ENCODE peak calls at places on chromosomes 16 and 17, in ten cellular contexts. U is upper lobe of right lung, B is fibroblast of lung, Z is A549, L is stomach, W is AG04450, T is ascending aorta, D is ovary, X is colonic mucosa, G is IMR-90. R is an unnamed sample. For H3K9me3, the result is how much of the 10 kb centered on the place peaks cover.

GRCh38 chr17:41724476-41725030 is 9.9 kb downstream of the HAP1 start:
- DNase-seq in U (no peak), B (no peak), Z (no peak), L (no peak), W (no peak), T (no peak), D (no peak), X (no peak), G (no peak), R (no peak)

GRCh38 chr17:67606471-67606870 is 111.3 kb upstream of the NOL11 start:
- DNase-seq in U (no peak), B (peak), Z (no peak), L (peak), W (no peak), T (no peak), D (no peak), X (peak), G (peak), R (peak)

GRCh38 chr16:79188115-79188779 is 412.3 kb downstream of the MAF start:
- DNase-seq in U (no peak), B (peak), Z (no peak), L (no peak), W (no peak), T (no peak), D (no peak), X (no peak), G (no peak), R (no peak)

GRCh38 chr16:89369266-89369895 is 121.0 kb downstream of the ANKRD11 start:
- DNase-seq in U (peak), B (no peak), Z (no peak), L (no peak), W (no peak), T (no peak), D (no peak), X (no peak), G (no peak), R (no peak)

GRCh38 chr17:78179372-78179771 is 7.5 kb downstream of the TK1 start:
- DNase-seq in U (peak), B (peak), Z (no peak), L (peak), W (peak), T (peak), D (no peak), X (no peak), G (peak), R (no peak)

GRCh38 chr16:78365376-78365775 is 265.9 kb downstream of the WWOX start:
- DNase-seq in U (no peak), B (no peak), Z (no peak), L (no peak), W (no peak), T (no peak), D (no peak), X (no peak), G (no peak), R (no peak)

GRCh38 chr16:88003736-88004135 is 52.5 kb downstream of the BANP start:
- DNase-seq in U (no peak), B (no peak), Z (no peak), L (no peak), W (no peak), T (no peak), D (no peak), X (no peak), G (no peak), R (no peak)

GRCh38 chr17:63704259-63704576 is 4.3 kb upstream of the LIMD2 start:
- DNase-seq in U (no peak), B (no peak), Z (no peak), L (no peak), W (no peak), T (no peak), D (no peak), X (no peak), G (no peak), R (no peak)

GRCh38 chr17:67377727-67378443 is 804 bp downstream of the PITPNC1 start:
- DNase-seq in U (peak), B (peak), Z (peak), L (peak), W (no peak), T (peak), D (peak), X (peak), G (peak), R (peak)

GRCh38 chr16:89080251-89080853 is 13.3 kb upstream of the ACSF3 start:
- DNase-seq in U (no peak), B (no peak), Z (no peak), L (no peak), W (no peak), T (no peak), D (no peak), X (no peak), G (no peak), R (no peak)

GRCh38 chr17:48137658-48138057 is 30.1 kb downstream of the SNX11 start:
- DNase-seq in U (no peak), B (no peak), Z (no peak), L (no peak), W (no peak), T (no peak), D (no peak), X (no peak), G (no peak), R (no peak)

GRCh38 chr17:44004077-44004760 is at the start of gene NAGS:
- DNase-seq in U (peak), B (no peak), Z (no peak), L (no peak), W (no peak), T (no peak), D (no peak), X (peak), G (no peak), R (no peak)

GRCh38 chr17:50908860-50909764 is 43.0 kb upstream of the TOB1 start:
- DNase-seq in U (peak), B (no peak), Z (no peak), L (peak), W (no peak), T (no peak), D (no peak), X (no peak), G (no peak), R (peak)

GRCh38 chr17:36722121-36722902 is 120.9 kb downstream of the MRM1 start:
- DNase-seq in U (peak), B (peak), Z (no peak), L (peak), W (no peak), T (peak), D (peak), X (peak), G (peak), R (peak)

GRCh38 chr17:882827-883585 is 96.6 kb downstream of the NXN start:
- DNase-seq in U (no peak), B (peak), Z (no peak), L (peak), W (no peak), T (no peak), D (peak), X (peak), G (peak), R (peak)

GRCh38 chr17:69401251-69401650 is 13.2 kb upstream of the MAP2K6 start:
- DNase-seq in U (no peak), B (no peak), Z (no peak), L (no peak), W (no peak), T (no peak), D (no peak), X (no peak), G (no peak), R (no peak)

GRCh38 chr17:42520540-42520951 is 15.5 kb upstream of the NAGLU start:
- DNase-seq in U (no peak), B (no peak), Z (no peak), L (no peak), W (no peak), T (no peak), D (no peak), X (no peak), G (no peak), R (no peak)

GRCh38 chr17:74682028-74682427 is 30.7 kb downstream of the CD300LF start:
- DNase-seq in U (no peak), B (no peak), Z (no peak), L (no peak), W (no peak), T (no peak), D (no peak), X (no peak), G (no peak), R (no peak)

GRCh38 chr17:82450357-82451106 is at the start of gene CYBC1:
- DNase-seq in U (peak), B (peak), Z (peak), L (peak), W (peak), T (peak), D (peak), X (peak), G (peak), R (peak)

GRCh38 chr16:11256657-11257130 is 690 bp upstream of the SOCS1 start:
- DNase-seq in U (no peak), B (peak), Z (peak), L (peak), W (no peak), T (peak), D (no peak), X (peak), G (peak), R (peak)

GRCh38 chr16:23557779-23558330 is 328 bp downstream of the UBFD1 start:
- DNase-seq in U (no peak), B (peak), Z (no peak), L (no peak), W (no peak), T (no peak), D (no peak), X (peak), G (peak), R (no peak)

GRCh38 chr17:28086519-28086918 is 44.0 kb downstream of the NLK start:
- DNase-seq in U (no peak), B (peak), Z (no peak), L (no peak), W (no peak), T (no peak), D (no peak), X (no peak), G (peak), R (no peak)

GRCh38 chr17:5198472-5198871 is 6.8 kb upstream of the ZNF594 start:
- DNase-seq in U (no peak), B (no peak), Z (no peak), L (no peak), W (no peak), T (no peak), D (no peak), X (no peak), G (no peak), R (no peak)

GRCh38 chr16:51391798-51392511 is 240.9 kb upstream of the SALL1 start:
- DNase-seq in U (no peak), B (no peak), Z (no peak), L (no peak), W (no peak), T (no peak), D (no peak), X (no peak), G (no peak), R (no peak)

GRCh38 chr17:13288248-13288647 is 270.4 kb upstream of the ELAC2 start:
- DNase-seq in U (no peak), B (no peak), Z (no peak), L (no peak), W (no peak), T (no peak), D (no peak), X (no peak), G (no peak), R (no peak)

GRCh38 chr17:43068570-43069367 is 43.7 kb downstream of the RND2 start:
- DNase-seq in U (no peak), B (no peak), Z (no peak), L (no peak), W (no peak), T (no peak), D (no peak), X (no peak), G (no peak), R (no peak)

GRCh38 chr17:49836111-49837030 is 11.5 kb downstream of the TAC4 start:
- DNase-seq in U (no peak), B (peak), Z (peak), L (peak), W (no peak), T (peak), D (no peak), X (peak), G (peak), R (no peak)

GRCh38 chr16:78628526-78628925 is 529.1 kb downstream of the WWOX start:
- DNase-seq in U (no peak), B (peak), Z (no peak), L (no peak), W (no peak), T (no peak), D (no peak), X (no peak), G (no peak), R (no peak)

GRCh38 chr17:63075969-63076368 is 109.9 kb downstream of the TANC2 start:
- DNase-seq in U (no peak), B (peak), Z (no peak), L (no peak), W (no peak), T (no peak), D (no peak), X (no peak), G (peak), R (no peak)

GRCh38 chr16:23905027-23905426 is 69.2 kb downstream of the PRKCB start:
- DNase-seq in U (no peak), B (peak), Z (peak), L (no peak), W (peak), T (peak), D (no peak), X (no peak), G (peak), R (peak)

GRCh38 chr17:8163978-8164814 is 1.4 kb upstream of the VAMP2 start:
- DNase-seq in U (peak), B (peak), Z (peak), L (peak), W (no peak), T (peak), D (peak), X (peak), G (peak), R (peak)

GRCh38 chr16:89170346-89171215 is 967 bp upstream of the CDH15 start:
- DNase-seq in U (peak), B (no peak), Z (no peak), L (peak), W (no peak), T (no peak), D (no peak), X (peak), G (no peak), R (no peak)

GRCh38 chr16:85086347-85087291 is 25.7 kb downstream of the CIBAR2 start:
- DNase-seq in U (peak), B (peak), Z (peak), L (peak), W (no peak), T (peak), D (peak), X (peak), G (peak), R (peak)

GRCh38 chr17:7292729-7293128 is 1.7 kb downstream of the YBX2 start:
- DNase-seq in U (no peak), B (no peak), Z (no peak), L (no peak), W (no peak), T (no peak), D (no peak), X (no peak), G (no peak), R (no peak)

GRCh38 chr16:56245197-56245596 is 53.9 kb downstream of the GNAO1 start:
- DNase-seq in U (no peak), B (peak), Z (no peak), L (no peak), W (no peak), T (no peak), D (no peak), X (no peak), G (peak), R (no peak)

GRCh38 chr17:22443061-22443460 is 750.7 kb downstream of the KCNJ18 start:
- DNase-seq in U (no peak), B (no peak), Z (no peak), L (no peak), W (no peak), T (no peak), D (no peak), X (no peak), G (no peak), R (no peak)
- H3K9me3 ChIP-seq in U (under half), B (under half), Z (under half), L (under half), W (under half), T (under half), D (under half), X (under half), G (under half), R (under half)

DNA sequence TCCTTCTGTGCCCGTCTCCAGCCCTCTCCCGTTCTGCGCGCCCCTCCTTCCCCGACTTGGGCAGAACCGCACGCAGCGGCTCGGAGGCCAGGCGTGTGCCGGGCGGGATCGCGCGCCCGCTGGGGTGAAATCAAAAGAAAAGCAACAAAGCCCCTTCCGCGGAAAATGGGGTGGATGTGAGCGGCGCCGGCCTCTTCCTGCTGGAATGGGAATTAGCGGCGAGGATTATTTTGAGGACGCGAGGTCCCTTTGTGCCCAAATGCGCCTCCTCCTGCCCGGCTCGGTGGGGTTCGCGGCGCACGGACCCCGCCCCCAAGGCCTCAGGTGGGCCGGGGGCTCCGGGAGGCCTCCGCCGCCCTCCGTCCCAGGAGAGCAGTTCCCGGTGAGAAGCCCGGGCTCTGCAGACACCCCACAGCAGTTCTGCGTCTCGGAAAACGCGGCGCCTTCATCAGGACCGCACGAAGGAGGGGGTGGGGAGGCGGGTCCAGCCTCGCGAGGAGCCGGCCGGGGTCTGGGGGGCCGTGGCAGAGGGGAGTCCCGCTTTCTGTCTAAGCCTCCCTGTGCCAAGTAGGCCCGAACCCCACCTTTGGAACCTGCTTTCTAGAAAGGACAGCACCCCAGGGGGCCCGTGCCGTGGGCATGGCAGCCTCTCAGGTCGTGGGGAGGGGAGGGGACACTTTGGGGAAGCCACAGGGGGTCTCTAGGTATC is 91.0 kb upstream of the CBX4 start:
- DNase-seq in U (no peak), B (peak), Z (no peak), L (no peak), W (no peak), T (no peak), D (no peak), X (no peak), G (no peak), R (no peak)
- H3K4me3 ChIP-seq in U (no peak), B (peak), Z (peak), L (peak), W (peak), T (peak), D (peak), X (no peak), G (peak), R (peak)

GRCh38 chr16:853306-853705 is 52.8 kb upstream of the GNG13 start:
- DNase-seq in U (no peak), B (no peak), Z (no peak), L (no peak), W (no peak), T (no peak), D (no peak), X (no peak), G (no peak), R (no peak)
- H3K9me3 ChIP-seq in U (under half), B (under half), Z (under half), L (under half), W (half or more), T (under half), D (under half), X (under half), G (under half), R (under half)

DNA sequence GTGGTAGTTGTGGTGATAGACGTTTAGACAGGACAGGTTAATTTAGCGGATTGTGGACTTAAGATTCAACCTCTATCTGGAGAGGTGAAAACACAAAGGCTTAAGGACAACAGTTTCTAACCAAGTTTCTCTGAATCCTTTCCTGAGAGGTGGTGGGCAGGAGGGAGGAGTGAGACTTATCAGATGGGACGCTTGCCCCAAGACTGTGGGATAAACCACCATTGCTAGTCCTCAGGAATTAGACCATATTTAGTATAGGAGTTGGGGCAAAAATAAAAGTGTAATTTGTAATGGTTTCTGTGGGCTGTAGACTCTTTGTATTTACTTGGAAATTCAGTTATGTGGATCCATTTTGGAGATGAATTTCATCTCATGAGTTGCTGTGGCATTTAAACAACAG is 6.6 kb downstream of the PDP2 start:
- DNase-seq in U (no peak), B (peak), Z (no peak), L (no peak), W (no peak), T (no peak), D (no peak), X (no peak), G (no peak), R (no peak)
- H3K4me3 ChIP-seq in U (no peak), B (no peak), Z (no peak), L (no peak), W (no peak), T (no peak), D (no peak), X (no peak), G (no peak), R (no peak)

DNA sequence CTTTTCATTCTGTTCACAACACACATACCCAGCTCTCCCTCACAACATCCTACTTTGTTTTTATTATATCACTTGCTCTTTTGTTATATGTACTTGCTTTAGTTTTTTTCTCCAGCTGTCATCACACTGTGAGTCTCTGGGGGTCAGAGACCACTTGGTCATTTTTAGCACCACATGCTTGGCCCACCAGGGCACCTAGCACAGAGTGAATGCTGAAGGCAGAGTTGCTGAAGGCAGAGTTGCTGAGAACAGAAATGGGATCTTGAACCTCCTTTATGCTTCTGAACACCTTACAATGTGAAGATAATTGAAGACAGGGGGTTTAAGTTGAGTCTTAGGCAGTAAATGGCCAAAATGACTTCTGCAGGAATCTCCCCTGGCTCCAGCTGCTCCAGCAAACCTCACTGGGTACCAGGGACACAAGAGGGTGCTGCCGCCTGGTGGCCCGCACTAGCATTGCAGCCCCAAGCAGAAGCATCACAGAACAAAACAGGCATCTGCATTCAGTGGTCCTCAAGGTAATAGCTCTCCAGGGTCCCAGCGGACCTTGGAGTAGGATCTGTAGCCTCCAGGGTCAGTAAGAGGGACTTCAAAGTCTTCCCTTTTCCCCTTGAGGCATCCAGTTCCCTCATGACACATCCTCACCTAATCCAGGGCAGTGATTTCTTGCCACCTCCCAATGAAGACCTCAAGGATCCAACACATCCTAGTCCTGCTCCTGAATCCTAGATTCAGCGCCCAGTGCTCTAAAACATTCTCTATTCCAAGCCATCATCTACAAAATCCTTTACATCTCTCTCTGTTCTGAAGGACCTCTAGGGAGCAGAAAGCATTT is 1972.6 kb downstream of the TP53TG3F start:
- DNase-seq in U (peak), B (no peak), Z (no peak), L (no peak), W (no peak), T (no peak), D (no peak), X (no peak), G (no peak), R (no peak)
- H3K9me3 ChIP-seq in U (under half), B (under half), Z (under half), L (under half), W (under half), T (under half), D (under half), X (under half), G (under half), R (under half)

GRCh38 chr16:86762035-86762550 is 183.7 kb downstream of the FOXL1 start:
- DNase-seq in U (no peak), B (no peak), Z (no peak), L (no peak), W (no peak), T (no peak), D (no peak), X (no peak), G (no peak), R (no peak)
- H3K4me3 ChIP-seq in U (no peak), B (peak), Z (no peak), L (no peak), W (no peak), T (peak), D (no peak), X (no peak), G (peak), R (peak)

DNA sequence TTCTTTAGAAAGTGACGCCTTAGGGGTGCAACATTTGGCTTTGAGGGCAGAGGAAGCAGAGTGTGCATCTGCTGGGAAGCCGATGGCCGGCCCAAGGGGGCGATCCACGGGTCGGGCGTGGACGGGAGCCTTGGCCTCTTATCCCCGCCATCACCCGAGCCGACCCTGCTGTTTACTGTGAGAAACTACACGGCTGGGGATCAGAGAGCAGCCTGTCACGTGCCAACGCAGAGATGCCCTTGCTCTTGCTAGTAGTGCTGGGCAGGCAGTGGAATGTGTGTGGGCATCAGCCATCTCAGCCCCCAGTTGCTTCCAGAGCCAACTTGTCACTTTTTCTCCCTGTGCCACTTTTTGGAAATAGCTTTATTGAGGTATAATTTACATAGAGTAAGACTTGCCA is 26.7 kb upstream of the ITGB4 start:
- DNase-seq in U (no peak), B (no peak), Z (no peak), L (no peak), W (no peak), T (no peak), D (no peak), X (no peak), G (no peak), R (peak)
- H3K9me3 ChIP-seq in U (under half), B (under half), Z (under half), L (under half), W (under half), T (under half), D (under half), X (under half), G (under half), R (under half)